ENCODE peak calls at places on chromosomes 5 and 9, in nine cellular contexts. G is astrocyte; E is Calu3; O is HL-60; A is activated B cell treated with CpG ODN at 0.5 μM for 24 hours; I is suprapubic skin; B is CD8-positive, alpha-beta T cell; F is fibroblast of villous mesenchyme; S is ovary. N is an unnamed sample.

GRCh38 chr5:120446068-120446492 is 18.0 kb upstream of the PRR16 start:
- DNase-seq in G (peak; percentile 89), E (no peak), O (no peak), A (no peak), I (no peak), B (no peak), F (peak; percentile 97), S (no peak), N (no peak)

GRCh38 chr5:127002390-127002789 is 28.0 kb downstream of the MARCHF3 start:
- DNase-seq in G (peak; percentile 45), E (peak; percentile 7), O (no peak), A (no peak), I (no peak), B (no peak), F (peak; percentile 68), S (no peak), N (no peak)

GRCh38 chr5:12023614-12024241 is 119.5 kb upstream of the CTNND2 start:
- DNase-seq in G (peak; percentile 25), E (peak; percentile 46), O (no peak), A (no peak), I (no peak), B (no peak), F (peak; percentile 33), S (no peak), N (peak; percentile 20)

GRCh38 chr9:137464291-137464999 is 5.3 kb upstream of the NSMF start:
- DNase-seq in G (no peak), E (no peak), O (no peak), A (no peak), I (peak; percentile 60), B (no peak), F (no peak), S (peak; percentile 34), N (no peak)

GRCh38 chr5:151255621-151256286 is 2.8 kb downstream of the GM2A start:
- DNase-seq in G (no peak), E (no peak), O (no peak), A (no peak), I (peak; percentile 20), B (no peak), F (no peak), S (no peak), N (no peak)

GRCh38 chr5:144203750-144204596 is 33.3 kb downstream of the KCTD16 start:
- DNase-seq in G (peak; percentile 46), E (peak; percentile 56), O (no peak), A (no peak), I (no peak), B (peak; percentile 27), F (peak; percentile 82), S (no peak), N (peak; percentile 42)

GRCh38 chr5:102681403-102681983 is 73.6 kb upstream of the PAM start:
- DNase-seq in G (peak; percentile 27), E (peak; percentile 87), O (no peak), A (no peak), I (peak; percentile 70), B (peak; percentile 51), F (peak; percentile 72), S (peak; percentile 47), N (peak; percentile 62)

GRCh38 chr5:107887181-107887580 is 216.4 kb upstream of the EFNA5 start:
- DNase-seq in G (no peak), E (no peak), O (no peak), A (no peak), I (no peak), B (no peak), F (no peak), S (no peak), N (no peak)

GRCh38 chr5:158234323-158235158 is 375.6 kb upstream of the CLINT1 start:
- DNase-seq in G (peak; percentile 5), E (no peak), O (peak; percentile 42), A (no peak), I (no peak), B (no peak), F (peak; percentile 1), S (no peak), N (no peak)

GRCh38 chr5:78903936-78904335 is 81.2 kb downstream of the ARSB start:
- DNase-seq in G (peak; percentile 63), E (no peak), O (no peak), A (no peak), I (no peak), B (no peak), F (no peak), S (no peak), N (no peak)

GRCh38 chr9:36204906-36205547 is 14.3 kb downstream of the CLTA start:
- DNase-seq in G (no peak), E (peak; percentile 6), O (no peak), A (no peak), I (no peak), B (no peak), F (no peak), S (no peak), N (no peak)

GRCh38 chr5:148957591-148958202 is 105.2 kb downstream of the SH3TC2 start:
- DNase-seq in G (no peak), E (peak; percentile 79), O (no peak), A (peak; percentile 27), I (no peak), B (peak; percentile 50), F (peak; percentile 34), S (no peak), N (peak; percentile 42)

GRCh38 chr5:102262688-102263087 is 33.4 kb downstream of the SLCO4C1 start:
- DNase-seq in G (no peak), E (no peak), O (no peak), A (no peak), I (no peak), B (no peak), F (no peak), S (no peak), N (no peak)

GRCh38 chr5:124176692-124177091 is 569.7 kb downstream of the ZNF608 start:
- DNase-seq in G (no peak), E (no peak), O (no peak), A (no peak), I (no peak), B (no peak), F (no peak), S (no peak), N (no peak)
- TF ChIP-seq CTCF in G (no peak), E (no peak), O (no peak), A (no peak), I (no peak), B (no peak), F (no peak), S (no peak), N (no peak)

DNA sequence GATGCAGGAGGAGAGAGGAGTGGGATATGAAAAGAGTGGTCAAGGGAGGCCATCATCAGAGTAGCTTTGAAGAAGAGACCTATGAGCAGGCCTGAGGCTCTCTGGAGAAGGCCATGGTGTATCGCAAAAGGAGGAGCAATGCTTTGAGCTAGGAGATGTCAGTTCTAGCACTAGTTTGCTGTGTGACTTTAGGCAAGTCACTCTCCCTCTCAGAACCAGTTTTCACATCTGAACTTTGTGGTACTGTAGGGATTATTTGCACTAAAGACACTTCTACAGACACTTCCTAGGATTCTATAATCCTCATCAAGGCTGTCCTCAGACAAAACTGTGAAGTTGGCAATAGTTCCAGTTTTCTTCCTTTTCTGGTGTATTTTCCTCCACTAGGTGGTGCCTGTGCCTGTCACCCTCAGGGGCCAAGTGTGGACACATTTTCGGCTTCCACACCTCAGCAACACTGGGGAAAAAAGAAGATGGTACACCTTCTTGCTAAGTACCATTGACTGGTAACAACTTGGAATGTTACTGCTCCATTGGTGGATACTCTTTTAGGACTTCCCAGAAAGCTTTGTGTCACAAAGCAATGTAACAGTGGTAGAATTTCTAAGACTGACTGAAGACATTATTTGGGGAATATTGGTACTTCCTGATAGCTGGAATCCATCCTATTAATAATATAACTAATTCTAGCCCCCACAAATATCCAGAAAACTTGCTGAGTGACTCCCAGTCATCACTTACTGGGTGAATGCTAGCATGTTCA is 9.9 kb downstream of the PAPPA start:
- DNase-seq in G (no peak), E (no peak), O (no peak), A (no peak), I (no peak), B (no peak), F (no peak), S (no peak), N (no peak)
- TF ChIP-seq CTCF in G (peak; percentile 44), E (no peak), O (no peak), A (no peak), I (no peak), B (no peak), F (peak; percentile 50), S (no peak), N (peak; percentile 54)

GRCh38 chr5:3400659-3401058 is 195.0 kb upstream of the IRX1 start:
- DNase-seq in G (no peak), E (no peak), O (no peak), A (no peak), I (no peak), B (no peak), F (no peak), S (no peak), N (no peak)

DNA sequence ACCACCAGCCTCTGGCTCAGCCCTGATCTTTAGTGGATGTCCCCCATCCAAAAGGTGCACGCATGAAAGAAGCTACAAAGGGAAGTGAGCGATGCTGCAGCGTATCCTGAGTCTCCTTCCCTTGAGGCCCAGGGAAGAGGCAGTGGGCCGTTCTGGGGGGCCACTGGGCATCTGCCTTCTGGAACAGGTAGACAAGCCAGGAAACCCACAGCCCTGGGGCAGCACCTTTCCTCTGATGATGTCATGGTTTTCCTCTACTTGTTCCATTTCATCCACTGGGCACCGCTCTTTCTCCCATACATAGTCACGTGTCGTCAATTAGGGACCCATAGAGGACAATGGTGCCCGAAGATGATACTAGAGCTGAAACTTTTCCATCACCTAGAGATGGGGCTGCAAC is 194.0 kb upstream of the IRX1 start:
- DNase-seq in G (no peak), E (no peak), O (no peak), A (no peak), I (no peak), B (no peak), F (no peak), S (no peak), N (no peak)
- TF ChIP-seq CTCF in G (no peak), E (no peak), O (no peak), A (no peak), I (no peak), B (no peak), F (no peak), S (no peak), N (no peak)

GRCh38 chr9:120916573-120916972 is 10.0 kb downstream of the TRAF1 start:
- DNase-seq in G (no peak), E (no peak), O (no peak), A (no peak), I (peak; percentile 87), B (no peak), F (peak; percentile 95), S (peak; percentile 90), N (no peak)
- TF ChIP-seq CTCF in G (no peak), E (no peak), O (no peak), A (no peak), I (no peak), B (no peak), F (peak; percentile 34), S (peak; percentile 35), N (no peak)